ENCODE peak calls at places on chromosomes 3 and 15, in eight cellular contexts. L, W, O, Q, N, M, F and P are unnamed samples.

GRCh38 chr15:66515901-66516322 is 10.8 kb downstream of the ZWILCH start:
- DNase-seq in Q (no peak), N (no peak), M (no peak), W (no peak), L (no peak), F (no peak), O (no peak), P (no peak)

GRCh38 chr15:71294636-71295241 is 179.5 kb downstream of the THSD4 start:
- DNase-seq in N (no peak), F (peak), W (no peak), M (peak), Q (no peak), O (peak), L (no peak), P (no peak)

GRCh38 chr3:15315003-15315402 is 17.4 kb downstream of the SH3BP5 start:
- DNase-seq in O (no peak), F (no peak), Q (no peak), M (no peak), L (no peak), N (peak), W (no peak), P (no peak)

GRCh38 chr15:65937046-65937445 is 67.8 kb downstream of the RAB11A start:
- DNase-seq in F (no peak), Q (no peak), O (no peak), W (no peak), N (no peak), M (no peak), L (no peak), P (no peak)

GRCh38 chr15:26967719-26968269 is 3.2 kb upstream of the GABRG3 start:
- DNase-seq in O (peak), N (no peak), W (no peak), M (no peak), Q (no peak), F (no peak), L (no peak), P (no peak)

GRCh38 chr3:171306631-171307030 is 153.6 kb downstream of the TNIK start:
- DNase-seq in F (peak), M (peak), O (no peak), L (no peak), W (peak), Q (peak), N (peak), P (no peak)

GRCh38 chr3:53069422-53070068 is 23.7 kb upstream of the SFMBT1 start:
- DNase-seq in F (no peak), M (no peak), O (no peak), W (no peak), L (no peak), Q (no peak), N (no peak), P (no peak)

GRCh38 chr3:40847571-40847992 is 322.8 kb downstream of the ZNF621 start:
- DNase-seq in W (peak), N (no peak), M (no peak), O (no peak), Q (peak), L (no peak), F (peak), P (no peak)

GRCh38 chr3:44363591-44363990 is 25.0 kb downstream of the TCAIM start:
- DNase-seq in W (no peak), N (no peak), L (no peak), Q (no peak), O (no peak), F (peak), M (peak), P (no peak)

GRCh38 chr3:8962226-8962861 is 928 bp downstream of the RAD18 start:
- DNase-seq in Q (no peak), W (no peak), O (no peak), N (no peak), M (no peak), L (no peak), F (no peak), P (no peak)

GRCh38 chr3:175214210-175214609 is 355.1 kb downstream of the NAALADL2 start:
- DNase-seq in F (no peak), L (no peak), O (no peak), W (no peak), N (no peak), Q (no peak), M (no peak), P (no peak)

GRCh38 chr15:75720787-75721461 is 8.3 kb upstream of the CSPG4 start:
- DNase-seq in Q (no peak), L (no peak), F (no peak), M (peak), W (peak), N (no peak), O (peak), P (peak)

GRCh38 chr15:36365963-36366362 is 213.5 kb upstream of the CDIN1 start:
- DNase-seq in M (no peak), L (no peak), O (no peak), W (no peak), Q (no peak), N (no peak), F (no peak), P (no peak)

GRCh38 chr3:31704651-31705179 is 172.0 kb downstream of the STT3B start:
- DNase-seq in Q (no peak), L (no peak), F (peak), N (peak), M (peak), W (no peak), O (peak), P (no peak)

GRCh38 chr3:151578495-151578894 is 117.6 kb upstream of the IGSF10 start:
- DNase-seq in M (no peak), O (no peak), L (no peak), F (no peak), W (no peak), Q (no peak), N (no peak), P (no peak)

GRCh38 chr15:73982251-73982962 is 9.7 kb downstream of the STOML1 start:
- DNase-seq in F (no peak), Q (peak), O (peak), W (peak), N (peak), L (no peak), M (peak), P (no peak)

DNA sequence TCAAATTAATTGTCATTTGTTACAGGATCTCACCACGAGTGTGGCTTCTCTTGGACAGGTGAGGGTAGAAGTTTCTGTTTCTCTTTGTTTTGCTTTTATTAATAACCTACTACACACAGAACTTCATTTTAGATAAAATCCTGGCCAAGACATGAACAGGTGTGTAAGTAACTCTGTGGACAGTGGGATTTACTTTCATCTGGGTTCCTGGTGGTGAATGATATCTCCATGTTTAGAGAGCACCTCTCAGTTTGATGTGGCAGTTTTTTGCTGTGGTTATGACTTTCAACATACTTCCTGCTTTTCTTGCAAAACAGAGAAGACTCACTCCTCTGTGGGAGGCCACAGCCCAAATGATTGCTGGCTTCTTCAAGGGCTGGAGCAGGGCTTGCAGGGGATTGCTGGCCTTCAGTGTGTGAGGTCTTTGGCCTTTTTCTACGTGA is 71.1 kb upstream of the XCR1 start:
- DNase-seq in O (no peak), N (peak), F (no peak), M (peak), L (peak), Q (no peak), W (no peak), P (peak)
- H3K4me3 ChIP-seq in O (no peak), N (no peak), F (no peak), M (no peak), L (no peak), Q (no peak), W (no peak), P (no peak)

GRCh38 chr3:71585126-71585525 is 1.6 kb upstream of the FOXP1 start:
- DNase-seq in F (no peak), O (no peak), M (no peak), Q (no peak), W (no peak), N (peak), L (peak), P (no peak)

GRCh38 chr3:71584216-71585061 is 911 bp upstream of the FOXP1 start:
- DNase-seq in Q (peak), F (no peak), M (peak), O (peak), N (peak), W (peak), L (peak), P (peak)

GRCh38 chr3:71587958-71588357 is 4.4 kb upstream of the FOXP1 start:
- DNase-seq in N (no peak), F (no peak), L (no peak), O (no peak), M (no peak), W (no peak), Q (no peak), P (no peak)

GRCh38 chr3:71586810-71587242 is 3.3 kb upstream of the FOXP1 start:
- DNase-seq in Q (no peak), F (no peak), W (no peak), M (no peak), N (no peak), L (no peak), O (no peak), P (no peak)

GRCh38 chr3:71585891-71586809 is 2.6 kb upstream of the FOXP1 start:
- DNase-seq in F (no peak), M (no peak), Q (no peak), L (peak), N (no peak), W (no peak), O (no peak), P (peak)
- H3K4me3 ChIP-seq in F (no peak), M (no peak), Q (no peak), L (no peak), N (no peak), W (no peak), O (no peak), P (no peak)

GRCh38 chr15:40941528-40942336 is 11.5 kb upstream of the CHAC1 start:
- DNase-seq in O (peak), W (peak), F (peak), M (peak), L (peak), N (peak), Q (peak), P (peak)

GRCh38 chr15:40939909-40940801 is 11.0 kb downstream of the DLL4 start:
- DNase-seq in W (no peak), Q (peak), L (no peak), N (peak), M (no peak), F (no peak), O (no peak), P (no peak)

GRCh38 chr15:40942865-40943264 is 10.4 kb upstream of the CHAC1 start:
- DNase-seq in O (no peak), W (no peak), N (no peak), L (no peak), F (no peak), Q (no peak), M (no peak), P (no peak)

GRCh38 chr15:40942337-40942854 is 10.9 kb upstream of the CHAC1 start:
- DNase-seq in L (no peak), Q (no peak), F (no peak), M (no peak), W (no peak), N (no peak), O (no peak), P (no peak)

DNA sequence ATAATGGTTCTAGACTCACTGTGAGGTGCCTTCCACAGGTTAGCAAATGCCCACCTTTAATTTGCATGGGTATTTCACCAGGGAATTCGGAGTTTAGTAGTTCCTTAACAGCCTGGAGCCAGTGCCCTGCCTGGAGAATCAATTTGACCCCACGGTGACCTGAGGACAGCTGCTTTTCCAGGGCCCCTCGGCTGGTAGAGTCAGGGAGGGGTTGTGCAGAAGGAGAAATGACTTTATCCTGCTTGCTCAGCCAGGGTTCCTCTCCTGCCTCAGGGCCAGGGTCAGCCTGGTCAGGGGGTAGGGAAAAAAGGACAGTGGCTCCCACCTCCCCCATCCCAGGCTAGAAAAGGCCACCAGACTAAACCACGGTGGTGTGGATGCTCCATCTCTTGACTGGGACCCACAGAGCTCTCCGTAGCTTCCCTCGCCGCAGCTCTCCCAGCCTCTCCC is 12.0 kb downstream of the DLL4 start:
- DNase-seq in F (no peak), M (no peak), W (peak), N (no peak), Q (no peak), L (no peak), O (no peak), P (no peak)
- H3K4me3 ChIP-seq in F (peak), M (no peak), W (peak), N (peak), Q (peak), L (no peak), O (peak), P (peak)

DNA sequence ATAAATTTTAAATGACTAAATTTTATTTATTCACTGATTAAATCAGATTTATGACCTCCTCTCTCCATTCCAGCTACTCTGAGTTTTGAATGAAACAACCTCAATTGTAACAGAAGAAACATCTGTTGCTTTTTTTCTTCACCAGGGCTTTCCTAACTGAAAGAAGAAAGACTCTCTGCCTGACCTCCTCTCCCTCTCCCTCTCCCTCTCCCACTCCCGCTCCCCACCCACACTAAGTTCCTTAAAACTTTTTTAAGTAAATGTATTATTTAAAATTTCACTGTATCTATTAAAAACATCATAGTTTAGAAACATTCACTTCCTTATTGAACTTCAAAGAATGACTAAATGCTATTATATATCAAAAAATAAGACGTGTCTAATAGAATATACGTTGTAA is 122.0 kb downstream of the TFDP2 start:
- DNase-seq in L (no peak), M (no peak), F (no peak), O (no peak), Q (no peak), W (peak), N (no peak), P (no peak)
- H3K4me3 ChIP-seq in L (peak), M (no peak), F (peak), O (peak), Q (peak), W (peak), N (peak), P (peak)

GRCh38 chr3:4821975-4822374 is 157.3 kb upstream of the BHLHE40 start:
- DNase-seq in W (no peak), Q (no peak), N (no peak), O (no peak), M (no peak), F (no peak), L (peak), P (peak)
- H3K4me3 ChIP-seq in W (no peak), Q (no peak), N (no peak), O (no peak), M (no peak), F (no peak), L (no peak), P (peak)

GRCh38 chr3:50204804-50205718 is at the start of gene SLC38A3:
- DNase-seq in F (no peak), L (peak), W (peak), Q (peak), M (peak), O (peak), N (no peak), P (no peak)

GRCh38 chr3:50207359-50208042 is 2.4 kb downstream of the SLC38A3 start:
- DNase-seq in M (no peak), N (no peak), L (no peak), O (no peak), Q (no peak), W (no peak), F (no peak), P (no peak)

GRCh38 chr3:50203113-50203852 is 1.8 kb upstream of the SLC38A3 start:
- DNase-seq in O (no peak), W (peak), F (no peak), Q (no peak), M (peak), L (no peak), N (no peak), P (no peak)

GRCh38 chr3:50204052-50204803 is 843 bp upstream of the SLC38A3 start:
- DNase-seq in Q (no peak), W (no peak), M (no peak), L (no peak), O (no peak), F (no peak), N (no peak), P (no peak)

DNA sequence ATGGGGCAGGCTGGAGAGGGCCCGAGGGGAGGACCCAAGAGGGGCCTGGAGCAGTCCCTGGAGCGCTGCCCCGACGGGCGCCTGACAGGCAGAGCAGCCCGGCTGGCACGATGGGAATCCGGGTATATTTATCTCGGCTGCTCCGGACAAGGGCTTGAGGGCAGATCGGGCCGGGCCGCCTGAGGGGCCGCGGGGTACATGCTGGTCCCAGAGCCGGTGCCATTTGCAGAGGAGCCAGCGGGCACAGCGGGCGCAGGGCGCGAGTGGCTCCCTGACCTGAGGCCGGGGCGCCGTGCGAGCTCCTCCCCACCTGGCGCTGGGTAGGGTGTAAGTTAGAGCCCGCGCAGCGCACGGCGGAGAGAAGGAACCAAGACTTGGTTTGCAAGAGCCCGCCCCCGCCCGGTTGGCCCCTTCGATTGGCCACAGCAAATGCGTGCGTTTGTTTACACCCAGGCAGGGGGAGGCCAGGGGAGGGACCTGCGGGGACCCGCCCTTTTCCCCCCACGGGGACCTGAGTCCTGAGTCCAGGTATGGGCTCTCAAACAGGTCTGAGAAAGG is 727 bp downstream of the SLC38A3 start:
- DNase-seq in F (no peak), W (no peak), L (no peak), M (peak), O (no peak), Q (no peak), N (no peak), P (peak)
- H3K4me3 ChIP-seq in F (no peak), W (peak), L (no peak), M (peak), O (peak), Q (peak), N (peak), P (peak)

DNA sequence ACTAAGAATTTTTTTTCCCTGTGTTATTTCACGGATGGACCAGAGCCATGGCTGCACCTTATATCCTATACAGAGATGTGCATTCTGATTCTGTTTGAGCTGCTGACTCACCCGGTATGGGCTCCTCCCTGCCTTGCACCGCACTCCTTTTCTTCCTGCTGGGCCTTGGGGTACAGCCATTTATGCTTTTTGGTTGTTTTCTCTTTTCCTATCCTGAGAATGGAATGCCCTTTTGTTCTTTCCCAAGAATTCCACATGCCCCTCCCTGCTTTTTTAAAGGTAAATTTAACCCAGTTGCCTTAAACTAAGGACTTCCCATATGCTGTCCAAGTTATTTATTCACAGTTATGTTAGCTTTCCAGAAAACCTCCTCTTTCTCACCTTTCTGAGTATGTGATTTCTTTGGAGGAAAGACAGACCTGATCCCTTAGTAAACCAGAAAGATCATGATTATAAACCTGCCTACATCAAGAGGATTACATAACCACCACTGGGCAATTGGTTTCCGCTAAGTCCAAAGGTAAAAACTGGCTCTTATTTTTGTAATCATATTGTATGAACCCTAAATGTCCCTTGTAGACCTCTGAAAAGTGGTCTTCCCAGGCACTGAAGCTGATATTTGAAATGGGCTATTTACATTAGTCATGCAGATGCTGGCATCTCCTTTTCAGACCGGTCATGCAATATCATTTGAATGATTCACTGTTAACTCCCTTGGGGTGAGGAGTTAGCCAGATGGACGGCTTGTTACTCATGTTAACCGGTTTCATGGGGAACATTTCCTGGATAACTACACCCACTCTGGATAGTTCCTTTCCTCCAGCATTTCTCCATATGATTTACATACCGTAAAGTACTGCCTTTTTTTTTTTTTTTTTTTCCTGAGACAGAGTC is 45.5 kb downstream of the TMOD3 start:
- DNase-seq in Q (no peak), F (peak), M (no peak), L (no peak), W (peak), O (peak), N (peak), P (no peak)
- H3K4me3 ChIP-seq in Q (no peak), F (no peak), M (no peak), L (no peak), W (no peak), O (no peak), N (no peak), P (no peak)

GRCh38 chr3:169658311-169658931 is 5.1 kb downstream of the MECOM start:
- DNase-seq in W (no peak), F (no peak), M (peak), N (no peak), O (no peak), L (no peak), Q (peak), P (no peak)
- H3K4me3 ChIP-seq in W (no peak), F (peak), M (no peak), N (peak), O (peak), L (no peak), Q (peak), P (no peak)